ENCODE peak calls at places on chromosomes 12 and 14, in nine cellular contexts. H, I, Z, Y, K, Q, M, R and B are unnamed samples.
A peak's percentile ranks its signal among the peaks of the same experiment; 100 is the strongest.

GRCh38 chr12:85448548-85449139 is 168.6 kb downstream of the ALX1 start:
- ATAC-seq in H (no peak), I (no peak), Z (no peak), Y (no peak), K (no peak), Q (no peak), M (peak; percentile 36), R (no peak), B (no peak)

GRCh38 chr12:62817556-62818271 is 117.2 kb downstream of the PPM1H start:
- ATAC-seq in H (peak; percentile 62), I (no peak), Z (no peak), Y (no peak), K (no peak), Q (no peak), M (no peak), R (no peak), B (no peak)

GRCh38 chr12:93982847-93983315 is 165.5 kb upstream of the PLXNC1 start:
- ATAC-seq in H (no peak), I (peak; percentile 49), Z (no peak), Y (peak; percentile 85), K (peak; percentile 94), Q (no peak), M (no peak), R (peak; percentile 39), B (no peak)

GRCh38 chr12:128657378-128657777 is 166.4 kb downstream of the SLC15A4 start:
- ATAC-seq in H (no peak), I (no peak), Z (no peak), Y (no peak), K (no peak), Q (no peak), M (no peak), R (no peak), B (no peak)

GRCh38 chr12:9604288-9604687 is 3.4 kb downstream of the KLRB1 start:
- ATAC-seq in H (no peak), I (peak; percentile 42), Z (no peak), Y (peak; percentile 83), K (no peak), Q (no peak), M (no peak), R (no peak), B (no peak)

GRCh38 chr14:90774316-90774715 is 41.9 kb downstream of the TTC7B start:
- ATAC-seq in H (no peak), I (no peak), Z (no peak), Y (no peak), K (no peak), Q (no peak), M (no peak), R (no peak), B (no peak)

GRCh38 chr14:66601932-66602578 is 94.1 kb downstream of the GPHN start:
- ATAC-seq in H (no peak), I (no peak), Z (peak; percentile 67), Y (no peak), K (peak; percentile 43), Q (no peak), M (no peak), R (no peak), B (no peak)

GRCh38 chr14:103000291-103000921 is 56.9 kb downstream of the CDC42BPB start:
- ATAC-seq in H (no peak), I (no peak), Z (no peak), Y (no peak), K (no peak), Q (no peak), M (no peak), R (no peak), B (no peak)

GRCh38 chr12:41605528-41606295 is 417.6 kb downstream of the PDZRN4 start:
- ATAC-seq in H (no peak), I (no peak), Z (peak; percentile 36), Y (no peak), K (no peak), Q (no peak), M (no peak), R (no peak), B (peak; percentile 66)

GRCh38 chr12:11869406-11869805 is 201.3 kb upstream of the BCL2L14 start:
- ATAC-seq in H (no peak), I (no peak), Z (no peak), Y (no peak), K (no peak), Q (no peak), M (no peak), R (no peak), B (no peak)

GRCh38 chr12:68622250-68622649 is 11.6 kb downstream of the RAP1B start:
- ATAC-seq in H (no peak), I (no peak), Z (peak; percentile 69), Y (peak; percentile 53), K (no peak), Q (no peak), M (peak; percentile 29), R (no peak), B (no peak)

GRCh38 chr12:32217354-32218310 is 111.0 kb downstream of the BICD1 start:
- ATAC-seq in H (no peak), I (no peak), Z (peak; percentile 56), Y (no peak), K (no peak), Q (peak; percentile 48), M (no peak), R (no peak), B (no peak)